ENCODE peak calls at places on chromosomes 2 and 18, in five cellular contexts. W, R, Q, P and I are unnamed samples.

GRCh38 chr2:10876963-10877362 is 34.8 kb upstream of the KCNF1 start:
- DNase-seq in R (no peak), W (no peak), P (no peak), Q (no peak), I (no peak)

GRCh38 chr18:596288-596881 is 403 bp upstream of the CLUL1 start:
- DNase-seq in Q (no peak), P (peak; percentile 61), W (peak; percentile 87), R (no peak), I (peak; percentile 81)

GRCh38 chr2:25103287-25103871 is 61.5 kb downstream of the EFR3B start:
- DNase-seq in W (no peak), P (no peak), Q (no peak), R (no peak), I (no peak)

GRCh38 chr2:55282110-55282917 is 13.3 kb upstream of the MTIF2 start:
- DNase-seq in P (peak; percentile 89), R (peak; percentile 88), Q (peak; percentile 81), W (peak; percentile 89), I (peak; percentile 95)

GRCh38 chr2:54750040-54750439 is 26.6 kb downstream of the EML6 start:
- DNase-seq in P (no peak), W (no peak), Q (no peak), R (no peak), I (no peak)

GRCh38 chr2:231457101-231457500 is 7.2 kb downstream of the NCL start:
- DNase-seq in Q (no peak), R (no peak), P (no peak), W (no peak), I (no peak)

GRCh38 chr2:97751752-97752151 is 38.4 kb downstream of the ZAP70 start:
- DNase-seq in Q (no peak), W (peak; percentile 47), R (no peak), P (no peak), I (no peak)

GRCh38 chr2:133598769-133599168 is 30.5 kb upstream of the NCKAP5 start:
- DNase-seq in Q (no peak), P (no peak), R (no peak), W (no peak), I (no peak)

GRCh38 chr2:100470898-100471514 is 724 bp downstream of the NMS start:
- DNase-seq in W (peak; percentile 56), R (no peak), Q (peak; percentile 2), P (no peak), I (no peak)

GRCh38 chr18:55869965-55870585 is 282.1 kb upstream of the TCF4 start:
- DNase-seq in W (no peak), R (no peak), Q (no peak), P (no peak), I (no peak)

GRCh38 chr2:68849579-68850030 is 21.6 kb downstream of the BMP10 start:
- DNase-seq in Q (no peak), P (no peak), W (no peak), R (no peak), I (no peak)

GRCh38 chr2:20351555-20352229 is 1.0 kb upstream of the PUM2 start:
- DNase-seq in W (peak; percentile 29), P (peak; percentile 29), Q (no peak), R (no peak), I (peak; percentile 41)

GRCh38 chr18:11747286-11747685 is 58.2 kb downstream of the GNAL start:
- DNase-seq in Q (no peak), W (no peak), R (no peak), P (no peak), I (no peak)

GRCh38 chr2:145652992-145653545 is 1133.2 kb upstream of the ZEB2 start:
- DNase-seq in R (no peak), Q (no peak), P (no peak), W (no peak), I (no peak)

GRCh38 chr2:172440795-172441194 is 13.4 kb downstream of the ITGA6 start:
- DNase-seq in R (no peak), Q (no peak), W (no peak), P (no peak), I (peak; percentile 56)

GRCh38 chr2:181848356-181848876 is 43.1 kb upstream of the ITPRID2 start:
- DNase-seq in R (no peak), Q (no peak), W (peak; percentile 12), P (no peak), I (no peak)

GRCh38 chr2:12502759-12503158 is 214.0 kb upstream of the TRIB2 start:
- DNase-seq in Q (peak; percentile 28), W (no peak), R (no peak), P (no peak), I (peak; percentile 25)

GRCh38 chr2:23803965-23804542 is 122.9 kb downstream of the ATAD2B start:
- DNase-seq in R (no peak), W (peak; percentile 63), P (peak; percentile 31), Q (no peak), I (peak; percentile 33)

GRCh38 chr18:74499633-74500032 is 3.5 kb downstream of the CNDP2 start:
- DNase-seq in R (peak; percentile 48), Q (peak; percentile 29), P (peak; percentile 61), W (peak; percentile 57), I (peak; percentile 86)

GRCh38 chr2:96762529-96763253 is 2.0 kb downstream of the CNNM4 start:
- DNase-seq in R (no peak), W (peak; percentile 85), P (peak; percentile 50), Q (no peak), I (peak; percentile 66)

GRCh38 chr18:64518191-64518590 is 369.3 kb upstream of the LINC00305 start:
- DNase-seq in Q (no peak), W (no peak), R (no peak), P (no peak), I (no peak)

GRCh38 chr2:190408538-190409271 is 550 bp downstream of the MFSD6 start:
- DNase-seq in P (peak; percentile 65), R (peak; percentile 72), W (peak; percentile 15), Q (peak; percentile 50), I (peak; percentile 84)